ENCODE peak calls at places on chromosomes 5 and 9, in ten cellular contexts. One of them, this sample, is unnamed.

GRCh38 chr5:16430349-16431089 is 35.1 kb downstream of the ZNF622 start:
- DNase-seq in midbrain: no peak
- DNase-seq in choroid plexus epithelial cell: no peak
- DNase-seq in neuronal stem cell: no peak
- DNase-seq in DND-41: no peak
- DNase-seq in astrocyte of the spinal cord: no peak
- DNase-seq in dorsolateral prefrontal cortex: no peak
- DNase-seq in Right ventricle myocardium superior: no peak
- DNase-seq in T1000: no peak
- DNase-seq in stimulated activated CD4-positive, alpha-beta T cell treated with anti-CD3 and anti-CD28 coated beads, Interleukin-2, amount 100 ng/mL, for 48 hours: no peak
- DNase-seq in this sample: no peak

GRCh38 chr5:171422902-171423663 is 3.6 kb downstream of the FGF18 start:
- DNase-seq in neuronal stem cell: no peak
- DNase-seq in astrocyte of the spinal cord: no peak
- DNase-seq in stimulated activated CD4-positive, alpha-beta T cell treated with anti-CD3 and anti-CD28 coated beads, Interleukin-2, amount 100 ng/mL, for 48 hours: no peak
- DNase-seq in choroid plexus epithelial cell: no peak
- DNase-seq in DND-41: no peak
- DNase-seq in midbrain: no peak
- DNase-seq in Right ventricle myocardium superior: peak
- DNase-seq in dorsolateral prefrontal cortex: no peak
- DNase-seq in T1000: no peak
- DNase-seq in this sample: no peak

GRCh38 chr5:83496626-83497025 is 25.1 kb downstream of the VCAN start:
- DNase-seq in astrocyte of the spinal cord: no peak
- DNase-seq in neuronal stem cell: no peak
- DNase-seq in stimulated activated CD4-positive, alpha-beta T cell treated with anti-CD3 and anti-CD28 coated beads, Interleukin-2, amount 100 ng/mL, for 48 hours: no peak
- DNase-seq in choroid plexus epithelial cell: no peak
- DNase-seq in DND-41: no peak
- DNase-seq in T1000: no peak
- DNase-seq in midbrain: no peak
- DNase-seq in Right ventricle myocardium superior: no peak
- DNase-seq in dorsolateral prefrontal cortex: no peak
- DNase-seq in this sample: no peak

GRCh38 chr9:116843863-116844620 is 156.9 kb downstream of the TRIM32 start:
- DNase-seq in midbrain: peak
- DNase-seq in astrocyte of the spinal cord: no peak
- DNase-seq in Right ventricle myocardium superior: no peak
- DNase-seq in stimulated activated CD4-positive, alpha-beta T cell treated with anti-CD3 and anti-CD28 coated beads, Interleukin-2, amount 100 ng/mL, for 48 hours: no peak
- DNase-seq in dorsolateral prefrontal cortex: no peak
- DNase-seq in DND-41: no peak
- DNase-seq in choroid plexus epithelial cell: no peak
- DNase-seq in T1000: no peak
- DNase-seq in neuronal stem cell: no peak
- DNase-seq in this sample: no peak

GRCh38 chr9:92048924-92049625 is 66.1 kb downstream of the SPTLC1 start:
- DNase-seq in Right ventricle myocardium superior: no peak
- DNase-seq in choroid plexus epithelial cell: peak
- DNase-seq in astrocyte of the spinal cord: peak
- DNase-seq in midbrain: no peak
- DNase-seq in dorsolateral prefrontal cortex: no peak
- DNase-seq in stimulated activated CD4-positive, alpha-beta T cell treated with anti-CD3 and anti-CD28 coated beads, Interleukin-2, amount 100 ng/mL, for 48 hours: no peak
- DNase-seq in T1000: no peak
- DNase-seq in DND-41: no peak
- DNase-seq in neuronal stem cell: no peak
- DNase-seq in this sample: no peak

GRCh38 chr5:123134653-123135181 is 45.7 kb downstream of the PRDM6 start:
- DNase-seq in midbrain: no peak
- DNase-seq in neuronal stem cell: no peak
- DNase-seq in dorsolateral prefrontal cortex: no peak
- DNase-seq in astrocyte of the spinal cord: no peak
- DNase-seq in stimulated activated CD4-positive, alpha-beta T cell treated with anti-CD3 and anti-CD28 coated beads, Interleukin-2, amount 100 ng/mL, for 48 hours: no peak
- DNase-seq in Right ventricle myocardium superior: no peak
- DNase-seq in T1000: no peak
- DNase-seq in choroid plexus epithelial cell: no peak
- DNase-seq in DND-41: no peak
- DNase-seq in this sample: no peak

GRCh38 chr5:178192244-178192643 is 5.1 kb upstream of the GMCL2 start:
- DNase-seq in midbrain: no peak
- DNase-seq in DND-41: no peak
- DNase-seq in Right ventricle myocardium superior: no peak
- DNase-seq in neuronal stem cell: no peak
- DNase-seq in dorsolateral prefrontal cortex: no peak
- DNase-seq in astrocyte of the spinal cord: no peak
- DNase-seq in choroid plexus epithelial cell: no peak
- DNase-seq in stimulated activated CD4-positive, alpha-beta T cell treated with anti-CD3 and anti-CD28 coated beads, Interleukin-2, amount 100 ng/mL, for 48 hours: no peak
- DNase-seq in T1000: no peak
- DNase-seq in this sample: no peak

GRCh38 chr5:71629950-71630349 is 42.8 kb downstream of the MCCC2 start:
- DNase-seq in T1000: no peak
- DNase-seq in DND-41: no peak
- DNase-seq in dorsolateral prefrontal cortex: no peak
- DNase-seq in astrocyte of the spinal cord: no peak
- DNase-seq in neuronal stem cell: peak
- DNase-seq in choroid plexus epithelial cell: no peak
- DNase-seq in stimulated activated CD4-positive, alpha-beta T cell treated with anti-CD3 and anti-CD28 coated beads, Interleukin-2, amount 100 ng/mL, for 48 hours: no peak
- DNase-seq in Right ventricle myocardium superior: no peak
- DNase-seq in midbrain: no peak
- DNase-seq in this sample: no peak

GRCh38 chr5:9545959-9546851 is at the start of gene SEMA5A:
- DNase-seq in astrocyte of the spinal cord: peak
- DNase-seq in stimulated activated CD4-positive, alpha-beta T cell treated with anti-CD3 and anti-CD28 coated beads, Interleukin-2, amount 100 ng/mL, for 48 hours: no peak
- DNase-seq in choroid plexus epithelial cell: peak
- DNase-seq in T1000: peak
- DNase-seq in dorsolateral prefrontal cortex: peak
- DNase-seq in neuronal stem cell: peak
- DNase-seq in Right ventricle myocardium superior: peak
- DNase-seq in DND-41: no peak
- DNase-seq in midbrain: peak
- DNase-seq in this sample: no peak

GRCh38 chr5:50406874-50407273 is 34.2 kb downstream of the EMB start:
- DNase-seq in astrocyte of the spinal cord: no peak
- DNase-seq in neuronal stem cell: no peak
- DNase-seq in midbrain: no peak
- DNase-seq in stimulated activated CD4-positive, alpha-beta T cell treated with anti-CD3 and anti-CD28 coated beads, Interleukin-2, amount 100 ng/mL, for 48 hours: no peak
- DNase-seq in T1000: no peak
- DNase-seq in choroid plexus epithelial cell: no peak
- DNase-seq in DND-41: no peak
- DNase-seq in Right ventricle myocardium superior: no peak
- DNase-seq in dorsolateral prefrontal cortex: no peak
- DNase-seq in this sample: no peak

GRCh38 chr5:143230676-143230996 is 172.8 kb downstream of the NR3C1 start:
- DNase-seq in choroid plexus epithelial cell: no peak
- DNase-seq in stimulated activated CD4-positive, alpha-beta T cell treated with anti-CD3 and anti-CD28 coated beads, Interleukin-2, amount 100 ng/mL, for 48 hours: no peak
- DNase-seq in dorsolateral prefrontal cortex: no peak
- DNase-seq in T1000: no peak
- DNase-seq in astrocyte of the spinal cord: no peak
- DNase-seq in neuronal stem cell: no peak
- DNase-seq in DND-41: no peak
- DNase-seq in Right ventricle myocardium superior: no peak
- DNase-seq in midbrain: no peak
- DNase-seq in this sample: no peak

GRCh38 chr9:131744171-131744714 is 4.4 kb upstream of the RAPGEF1 start:
- DNase-seq in stimulated activated CD4-positive, alpha-beta T cell treated with anti-CD3 and anti-CD28 coated beads, Interleukin-2, amount 100 ng/mL, for 48 hours: no peak
- DNase-seq in dorsolateral prefrontal cortex: no peak
- DNase-seq in choroid plexus epithelial cell: no peak
- DNase-seq in astrocyte of the spinal cord: no peak
- DNase-seq in midbrain: no peak
- DNase-seq in DND-41: no peak
- DNase-seq in neuronal stem cell: no peak
- DNase-seq in T1000: no peak
- DNase-seq in Right ventricle myocardium superior: no peak
- DNase-seq in this sample: no peak

GRCh38 chr5:133406208-133406607 is 206.1 kb downstream of the FSTL4 start:
- DNase-seq in T1000: no peak
- DNase-seq in dorsolateral prefrontal cortex: no peak
- DNase-seq in neuronal stem cell: no peak
- DNase-seq in DND-41: no peak
- DNase-seq in stimulated activated CD4-positive, alpha-beta T cell treated with anti-CD3 and anti-CD28 coated beads, Interleukin-2, amount 100 ng/mL, for 48 hours: no peak
- DNase-seq in choroid plexus epithelial cell: no peak
- DNase-seq in midbrain: no peak
- DNase-seq in astrocyte of the spinal cord: no peak
- DNase-seq in Right ventricle myocardium superior: no peak
- DNase-seq in this sample: no peak

GRCh38 chr5:112563169-112563826 is 144.2 kb upstream of the EPB41L4A start:
- DNase-seq in stimulated activated CD4-positive, alpha-beta T cell treated with anti-CD3 and anti-CD28 coated beads, Interleukin-2, amount 100 ng/mL, for 48 hours: no peak
- DNase-seq in midbrain: no peak
- DNase-seq in astrocyte of the spinal cord: no peak
- DNase-seq in neuronal stem cell: no peak
- DNase-seq in DND-41: no peak
- DNase-seq in dorsolateral prefrontal cortex: no peak
- DNase-seq in T1000: no peak
- DNase-seq in choroid plexus epithelial cell: no peak
- DNase-seq in Right ventricle myocardium superior: no peak
- DNase-seq in this sample: no peak

GRCh38 chr5:6766558-6767191 is 53.4 kb downstream of the TENT4A start:
- DNase-seq in Right ventricle myocardium superior: peak
- DNase-seq in stimulated activated CD4-positive, alpha-beta T cell treated with anti-CD3 and anti-CD28 coated beads, Interleukin-2, amount 100 ng/mL, for 48 hours: peak
- DNase-seq in dorsolateral prefrontal cortex: no peak
- DNase-seq in neuronal stem cell: no peak
- DNase-seq in midbrain: peak
- DNase-seq in choroid plexus epithelial cell: no peak
- DNase-seq in DND-41: peak
- DNase-seq in T1000: peak
- DNase-seq in astrocyte of the spinal cord: peak
- DNase-seq in this sample: no peak

GRCh38 chr9:93589688-93590087 is 13.3 kb downstream of the PHF2 start:
- DNase-seq in neuronal stem cell: peak
- DNase-seq in stimulated activated CD4-positive, alpha-beta T cell treated with anti-CD3 and anti-CD28 coated beads, Interleukin-2, amount 100 ng/mL, for 48 hours: no peak
- DNase-seq in choroid plexus epithelial cell: peak
- DNase-seq in dorsolateral prefrontal cortex: no peak
- DNase-seq in Right ventricle myocardium superior: no peak
- DNase-seq in astrocyte of the spinal cord: peak
- DNase-seq in T1000: no peak
- DNase-seq in midbrain: no peak
- DNase-seq in DND-41: peak
- DNase-seq in this sample: no peak

GRCh38 chr9:82168585-82168984 is 180.0 kb downstream of the SPATA31D1 start:
- DNase-seq in Right ventricle myocardium superior: no peak
- DNase-seq in midbrain: no peak
- DNase-seq in dorsolateral prefrontal cortex: no peak
- DNase-seq in DND-41: no peak
- DNase-seq in T1000: no peak
- DNase-seq in astrocyte of the spinal cord: peak
- DNase-seq in choroid plexus epithelial cell: peak
- DNase-seq in stimulated activated CD4-positive, alpha-beta T cell treated with anti-CD3 and anti-CD28 coated beads, Interleukin-2, amount 100 ng/mL, for 48 hours: no peak
- DNase-seq in neuronal stem cell: no peak
- DNase-seq in this sample: no peak

GRCh38 chr9:107819772-107820171 is 330.2 kb upstream of the KLF4 start:
- DNase-seq in DND-41: no peak
- DNase-seq in choroid plexus epithelial cell: no peak
- DNase-seq in stimulated activated CD4-positive, alpha-beta T cell treated with anti-CD3 and anti-CD28 coated beads, Interleukin-2, amount 100 ng/mL, for 48 hours: no peak
- DNase-seq in midbrain: no peak
- DNase-seq in astrocyte of the spinal cord: no peak
- DNase-seq in neuronal stem cell: no peak
- DNase-seq in Right ventricle myocardium superior: no peak
- DNase-seq in T1000: no peak
- DNase-seq in dorsolateral prefrontal cortex: no peak
- DNase-seq in this sample: no peak

GRCh38 chr9:108108802-108109448 is 619.4 kb upstream of the KLF4 start:
- DNase-seq in dorsolateral prefrontal cortex: no peak
- DNase-seq in astrocyte of the spinal cord: no peak
- DNase-seq in stimulated activated CD4-positive, alpha-beta T cell treated with anti-CD3 and anti-CD28 coated beads, Interleukin-2, amount 100 ng/mL, for 48 hours: no peak
- DNase-seq in midbrain: no peak
- DNase-seq in T1000: no peak
- DNase-seq in neuronal stem cell: no peak
- DNase-seq in Right ventricle myocardium superior: no peak
- DNase-seq in choroid plexus epithelial cell: no peak
- DNase-seq in DND-41: no peak
- DNase-seq in this sample: no peak